ENCODE peak calls at places on chromosomes 7 and 10, in eight cellular contexts. V is stimulated activated CD8-positive, alpha-beta memory T cell treated with anti-CD3 and anti-CD28 coated beads, Interleukin-12 subunit alpha, Interleukin-12 subunit beta, amount 100 ng/mL, for 4 hours; T is GM19239; H is gastrocnemius medialis; C is astrocyte of the cerebellum; U is sigmoid colon; R is SK-MEL-5; Q is esophagus muscularis mucosa. E is an unnamed sample.

GRCh38 chr10:14723052-14723689 is 51.5 kb downstream of the FAM107B start:
- DNase-seq in C (no peak), R (no peak), H (no peak), T (no peak), V (no peak), Q (no peak), U (no peak), E (no peak)

GRCh38 chr10:119337796-119338432 is 130.5 kb downstream of the GRK5 start:
- DNase-seq in C (peak; percentile 51), V (no peak), R (no peak), U (no peak), T (no peak), Q (no peak), H (no peak), E (no peak)

GRCh38 chr10:103480521-103480920 is 1.5 kb upstream of the CALHM3 start:
- DNase-seq in Q (no peak), C (no peak), R (no peak), U (no peak), H (no peak), T (no peak), V (no peak), E (no peak)

GRCh38 chr10:11147723-11148122 is 130.1 kb downstream of the CELF2 start:
- DNase-seq in Q (no peak), T (no peak), V (no peak), C (no peak), R (no peak), H (peak; percentile 35), U (no peak), E (no peak)

GRCh38 chr10:90644165-90644564 is 213.7 kb downstream of the HTR7 start:
- DNase-seq in U (no peak), C (no peak), R (no peak), H (no peak), V (no peak), T (no peak), Q (no peak), E (no peak)

GRCh38 chr7:133854739-133855138 is 272.4 kb upstream of the LRGUK start:
- DNase-seq in V (no peak), R (peak; percentile 76), C (peak; percentile 50), Q (no peak), T (no peak), U (no peak), H (no peak), E (no peak)

GRCh38 chr10:34102237-34102673 is 712.8 kb downstream of the PARD3 start:
- DNase-seq in U (peak; percentile 93), R (no peak), Q (peak; percentile 93), H (peak; percentile 35), C (no peak), T (no peak), V (no peak), E (peak; percentile 78)

GRCh38 chr7:24881622-24882021 is 98.4 kb downstream of the OSBPL3 start:
- DNase-seq in V (no peak), Q (no peak), U (no peak), R (peak; percentile 54), T (no peak), C (no peak), H (no peak), E (no peak)

GRCh38 chr7:84422790-84423189 is 228.2 kb upstream of the SEMA3A start:
- DNase-seq in H (no peak), C (no peak), Q (no peak), V (no peak), U (no peak), T (no peak), R (no peak), E (no peak)

GRCh38 chr10:42878821-42879195 is 96.2 kb downstream of the BMS1 start:
- DNase-seq in T (no peak), R (no peak), Q (no peak), V (no peak), C (no peak), H (no peak), U (no peak), E (no peak)

GRCh38 chr7:26153823-26154783 is 2.1 kb downstream of the NFE2L3 start:
- DNase-seq in R (no peak), U (no peak), V (no peak), T (no peak), C (no peak), Q (no peak), H (no peak), E (no peak)

GRCh38 chr10:58943960-58944359 is 232.5 kb upstream of the PHYHIPL start:
- DNase-seq in V (no peak), C (no peak), Q (no peak), H (no peak), U (no peak), R (no peak), T (no peak), E (no peak)

GRCh38 chr10:52213511-52213831 is 100.6 kb upstream of the DKK1 start:
- DNase-seq in Q (no peak), T (no peak), U (no peak), C (no peak), V (no peak), H (peak; percentile 30), R (peak; percentile 65), E (no peak)

GRCh38 chr10:61765176-61766087 is 102.7 kb downstream of the CABCOCO1 start:
- DNase-seq in U (no peak), C (no peak), H (no peak), V (no peak), R (no peak), Q (no peak), T (no peak), E (no peak)

GRCh38 chr7:26208040-26208439 is 6.5 kb downstream of the CBX3 start:
- DNase-seq in H (no peak), Q (no peak), U (no peak), V (no peak), T (no peak), R (peak; percentile 80), C (no peak), E (no peak)

GRCh38 chr7:129859188-129859587 is 93.6 kb downstream of the UBE2H start:
- DNase-seq in V (no peak), Q (no peak), R (peak; percentile 22), U (no peak), T (no peak), C (no peak), H (no peak), E (no peak)

GRCh38 chr7:43372656-43373355 is 210.1 kb upstream of the STK17A start:
- DNase-seq in Q (no peak), T (no peak), U (no peak), R (peak; percentile 36), C (no peak), V (no peak), H (no peak), E (no peak)

GRCh38 chr10:78549536-78549935 is 515.9 kb downstream of the RPS24 start:
- DNase-seq in V (no peak), C (no peak), T (no peak), H (no peak), U (no peak), R (no peak), Q (no peak), E (no peak)

GRCh38 chr10:86758231-86759072 is 2.0 kb downstream of the BMPR1A start:
- DNase-seq in H (no peak), Q (no peak), R (peak; percentile 29), U (no peak), C (no peak), V (no peak), T (no peak), E (no peak)

GRCh38 chr7:80500325-80500724 is 11.5 kb downstream of the GNAT3 start:
- DNase-seq in U (no peak), V (no peak), H (no peak), Q (no peak), C (no peak), T (no peak), R (peak; percentile 74), E (no peak)

GRCh38 chr7:134935701-134936100 is 50.6 kb upstream of the AGBL3 start:
- DNase-seq in U (no peak), H (no peak), Q (no peak), T (no peak), C (peak; percentile 23), V (no peak), R (no peak), E (no peak)

GRCh38 chr7:45599851-45600706 is 25.9 kb downstream of the ADCY1 start:
- DNase-seq in U (no peak), R (no peak), V (no peak), T (no peak), H (no peak), Q (peak; percentile 85), C (no peak), E (peak; percentile 50)